ENCODE peak calls at places on chromosomes 16 and 17, in ten cellular contexts. One of them, this sample, is unnamed.

GRCh38 chr16:48444574-48444973 is 59.4 kb upstream of the SIAH1 start:
- DNase-seq in coronary artery: peak; percentile 62
- DNase-seq in DMS153: no peak
- DNase-seq in stimulated activated CD8-positive, alpha-beta memory T cell treated with anti-CD3 and anti-CD28 coated beads, Interleukin-12 subunit alpha, Interleukin-12 subunit beta, amount 100 ng/mL, for 1 hour: no peak
- DNase-seq in spleen: no peak
- DNase-seq in substantia nigra: no peak
- DNase-seq in activated CD8-positive, alpha-beta memory T cell treated with anti-CD3 and anti-CD28 coated beads, Interleukin-2, amount 10 ng/mL, durations not matched to agents 7 days and 5 days: no peak
- DNase-seq in EH: peak; percentile 94
- DNase-seq in A172: peak; percentile 91
- DNase-seq in ACHN: peak; percentile 66
- DNase-seq in this sample: no peak

GRCh38 chr16:77564791-77565390 is 130.1 kb upstream of the ADAMTS18 start:
- DNase-seq in coronary artery: no peak
- DNase-seq in DMS153: no peak
- DNase-seq in stimulated activated CD8-positive, alpha-beta memory T cell treated with anti-CD3 and anti-CD28 coated beads, Interleukin-12 subunit alpha, Interleukin-12 subunit beta, amount 100 ng/mL, for 1 hour: no peak
- DNase-seq in spleen: no peak
- DNase-seq in substantia nigra: no peak
- DNase-seq in activated CD8-positive, alpha-beta memory T cell treated with anti-CD3 and anti-CD28 coated beads, Interleukin-2, amount 10 ng/mL, durations not matched to agents 7 days and 5 days: no peak
- DNase-seq in EH: peak; percentile 34
- DNase-seq in A172: peak; percentile 67
- DNase-seq in ACHN: peak; percentile 58
- DNase-seq in this sample: no peak

GRCh38 chr17:83152745-83153611 is 73.6 kb downstream of the METRNL start:
- DNase-seq in coronary artery: peak; percentile 76
- DNase-seq in DMS153: no peak
- DNase-seq in stimulated activated CD8-positive, alpha-beta memory T cell treated with anti-CD3 and anti-CD28 coated beads, Interleukin-12 subunit alpha, Interleukin-12 subunit beta, amount 100 ng/mL, for 1 hour: no peak
- DNase-seq in spleen: peak; percentile 76
- DNase-seq in substantia nigra: no peak
- DNase-seq in activated CD8-positive, alpha-beta memory T cell treated with anti-CD3 and anti-CD28 coated beads, Interleukin-2, amount 10 ng/mL, durations not matched to agents 7 days and 5 days: no peak
- DNase-seq in EH: no peak
- DNase-seq in A172: no peak
- DNase-seq in ACHN: no peak
- DNase-seq in this sample: no peak

GRCh38 chr17:4607261-4607731 is 23.0 kb downstream of the SMTNL2 start:
- DNase-seq in coronary artery: no peak
- DNase-seq in DMS153: no peak
- DNase-seq in stimulated activated CD8-positive, alpha-beta memory T cell treated with anti-CD3 and anti-CD28 coated beads, Interleukin-12 subunit alpha, Interleukin-12 subunit beta, amount 100 ng/mL, for 1 hour: no peak
- DNase-seq in spleen: no peak
- DNase-seq in substantia nigra: no peak
- DNase-seq in activated CD8-positive, alpha-beta memory T cell treated with anti-CD3 and anti-CD28 coated beads, Interleukin-2, amount 10 ng/mL, durations not matched to agents 7 days and 5 days: no peak
- DNase-seq in EH: no peak
- DNase-seq in A172: no peak
- DNase-seq in ACHN: no peak
- DNase-seq in this sample: no peak

GRCh38 chr16:56192971-56193936 is 2.0 kb downstream of the GNAO1 start:
- DNase-seq in coronary artery: no peak
- DNase-seq in DMS153: no peak
- DNase-seq in stimulated activated CD8-positive, alpha-beta memory T cell treated with anti-CD3 and anti-CD28 coated beads, Interleukin-12 subunit alpha, Interleukin-12 subunit beta, amount 100 ng/mL, for 1 hour: no peak
- DNase-seq in spleen: no peak
- DNase-seq in substantia nigra: no peak
- DNase-seq in activated CD8-positive, alpha-beta memory T cell treated with anti-CD3 and anti-CD28 coated beads, Interleukin-2, amount 10 ng/mL, durations not matched to agents 7 days and 5 days: no peak
- DNase-seq in EH: peak; percentile 40
- DNase-seq in A172: no peak
- DNase-seq in ACHN: no peak
- DNase-seq in this sample: no peak

GRCh38 chr17:35243459-35244204 is 760 bp downstream of the SLFN5 start:
- DNase-seq in coronary artery: peak; percentile 85
- DNase-seq in DMS153: peak; percentile 2
- DNase-seq in stimulated activated CD8-positive, alpha-beta memory T cell treated with anti-CD3 and anti-CD28 coated beads, Interleukin-12 subunit alpha, Interleukin-12 subunit beta, amount 100 ng/mL, for 1 hour: peak; percentile 37
- DNase-seq in spleen: peak; percentile 81
- DNase-seq in substantia nigra: no peak
- DNase-seq in activated CD8-positive, alpha-beta memory T cell treated with anti-CD3 and anti-CD28 coated beads, Interleukin-2, amount 10 ng/mL, durations not matched to agents 7 days and 5 days: peak; percentile 86
- DNase-seq in EH: peak; percentile 87
- DNase-seq in A172: peak; percentile 85
- DNase-seq in ACHN: peak; percentile 61
- DNase-seq in this sample: peak; percentile 54

GRCh38 chr17:61647044-61647443 is 56.0 kb upstream of the NACA2 start:
- DNase-seq in coronary artery: no peak
- DNase-seq in DMS153: no peak
- DNase-seq in stimulated activated CD8-positive, alpha-beta memory T cell treated with anti-CD3 and anti-CD28 coated beads, Interleukin-12 subunit alpha, Interleukin-12 subunit beta, amount 100 ng/mL, for 1 hour: no peak
- DNase-seq in spleen: no peak
- DNase-seq in substantia nigra: no peak
- DNase-seq in activated CD8-positive, alpha-beta memory T cell treated with anti-CD3 and anti-CD28 coated beads, Interleukin-2, amount 10 ng/mL, durations not matched to agents 7 days and 5 days: no peak
- DNase-seq in EH: peak; percentile 84
- DNase-seq in A172: peak; percentile 16
- DNase-seq in ACHN: no peak
- DNase-seq in this sample: no peak

GRCh38 chr17:41625602-41626001 is 1.2 kb upstream of the KRT17 start:
- DNase-seq in coronary artery: no peak
- DNase-seq in DMS153: no peak
- DNase-seq in stimulated activated CD8-positive, alpha-beta memory T cell treated with anti-CD3 and anti-CD28 coated beads, Interleukin-12 subunit alpha, Interleukin-12 subunit beta, amount 100 ng/mL, for 1 hour: no peak
- DNase-seq in spleen: peak; percentile 66
- DNase-seq in substantia nigra: no peak
- DNase-seq in activated CD8-positive, alpha-beta memory T cell treated with anti-CD3 and anti-CD28 coated beads, Interleukin-2, amount 10 ng/mL, durations not matched to agents 7 days and 5 days: no peak
- DNase-seq in EH: no peak
- DNase-seq in A172: peak; percentile 35
- DNase-seq in ACHN: no peak
- DNase-seq in this sample: no peak

GRCh38 chr16:74951206-74951605 is 33.7 kb downstream of the WDR59 start:
- DNase-seq in coronary artery: no peak
- DNase-seq in DMS153: no peak
- DNase-seq in stimulated activated CD8-positive, alpha-beta memory T cell treated with anti-CD3 and anti-CD28 coated beads, Interleukin-12 subunit alpha, Interleukin-12 subunit beta, amount 100 ng/mL, for 1 hour: no peak
- DNase-seq in spleen: peak; percentile 19
- DNase-seq in substantia nigra: no peak
- DNase-seq in activated CD8-positive, alpha-beta memory T cell treated with anti-CD3 and anti-CD28 coated beads, Interleukin-2, amount 10 ng/mL, durations not matched to agents 7 days and 5 days: no peak
- DNase-seq in EH: no peak
- DNase-seq in A172: no peak
- DNase-seq in ACHN: no peak
- DNase-seq in this sample: no peak

GRCh38 chr16:23575834-23576233 is 18.3 kb downstream of the UBFD1 start:
- DNase-seq in coronary artery: no peak
- DNase-seq in DMS153: no peak
- DNase-seq in stimulated activated CD8-positive, alpha-beta memory T cell treated with anti-CD3 and anti-CD28 coated beads, Interleukin-12 subunit alpha, Interleukin-12 subunit beta, amount 100 ng/mL, for 1 hour: no peak
- DNase-seq in spleen: no peak
- DNase-seq in substantia nigra: no peak
- DNase-seq in activated CD8-positive, alpha-beta memory T cell treated with anti-CD3 and anti-CD28 coated beads, Interleukin-2, amount 10 ng/mL, durations not matched to agents 7 days and 5 days: no peak
- DNase-seq in EH: no peak
- DNase-seq in A172: no peak
- DNase-seq in ACHN: no peak
- DNase-seq in this sample: no peak

GRCh38 chr17:44688675-44689491 is 693 bp downstream of the CCDC43 start:
- DNase-seq in coronary artery: no peak
- DNase-seq in DMS153: no peak
- DNase-seq in stimulated activated CD8-positive, alpha-beta memory T cell treated with anti-CD3 and anti-CD28 coated beads, Interleukin-12 subunit alpha, Interleukin-12 subunit beta, amount 100 ng/mL, for 1 hour: no peak
- DNase-seq in spleen: no peak
- DNase-seq in substantia nigra: no peak
- DNase-seq in activated CD8-positive, alpha-beta memory T cell treated with anti-CD3 and anti-CD28 coated beads, Interleukin-2, amount 10 ng/mL, durations not matched to agents 7 days and 5 days: no peak
- DNase-seq in EH: peak; percentile 47
- DNase-seq in A172: no peak
- DNase-seq in ACHN: peak; percentile 17
- DNase-seq in this sample: no peak

This sample was measured in midbrain.